ENCODE peak calls at places on chromosomes 1 and 21, in seven cellular contexts. One of them, this sample, is unnamed.
A peak's percentile ranks its signal among the peaks of the same experiment; 100 is the strongest.

GRCh38 chr1:29133861-29134694 is 10.4 kb upstream of the TMEM200B start:
- DNase-seq in HepG2: no peak
- DNase-seq in transverse colon: no peak
- DNase-seq in sigmoid colon: no peak
- DNase-seq in SK-N-SH: peak; percentile 41
- DNase-seq in prostate gland: no peak
- DNase-seq in stomach: no peak
- DNase-seq in this sample: no peak

GRCh38 chr1:106022312-106022902 is 1034.1 kb upstream of the PRMT6 start:
- DNase-seq in HepG2: no peak
- DNase-seq in transverse colon: no peak
- DNase-seq in stomach: no peak
- DNase-seq in sigmoid colon: no peak
- DNase-seq in prostate gland: no peak
- DNase-seq in SK-N-SH: no peak
- DNase-seq in this sample: peak; percentile 22

GRCh38 chr1:192588546-192588945 is 13.0 kb downstream of the RGS1 start:
- DNase-seq in SK-N-SH: no peak
- DNase-seq in sigmoid colon: no peak
- DNase-seq in stomach: no peak
- DNase-seq in HepG2: no peak
- DNase-seq in prostate gland: no peak
- DNase-seq in transverse colon: no peak
- DNase-seq in this sample: no peak

GRCh38 chr1:35143737-35144508 is 49.0 kb downstream of the SFPQ start:
- DNase-seq in prostate gland: no peak
- DNase-seq in transverse colon: no peak
- DNase-seq in stomach: no peak
- DNase-seq in SK-N-SH: no peak
- DNase-seq in HepG2: no peak
- DNase-seq in sigmoid colon: no peak
- DNase-seq in this sample: no peak

GRCh38 chr1:162256287-162256686 is 120.4 kb downstream of the SPATA46 start:
- DNase-seq in HepG2: peak; percentile 61
- DNase-seq in transverse colon: no peak
- DNase-seq in SK-N-SH: no peak
- DNase-seq in sigmoid colon: no peak
- DNase-seq in stomach: no peak
- DNase-seq in prostate gland: no peak
- DNase-seq in this sample: no peak

GRCh38 chr1:155968670-155969069 is 9.7 kb downstream of the ARHGEF2 start:
- DNase-seq in prostate gland: no peak
- DNase-seq in SK-N-SH: peak; percentile 37
- DNase-seq in sigmoid colon: no peak
- DNase-seq in transverse colon: no peak
- DNase-seq in stomach: no peak
- DNase-seq in HepG2: no peak
- DNase-seq in this sample: no peak

GRCh38 chr1:31617917-31618746 is 643 bp downstream of the HCRTR1 start:
- DNase-seq in transverse colon: peak; percentile 38
- DNase-seq in prostate gland: no peak
- DNase-seq in sigmoid colon: no peak
- DNase-seq in stomach: peak; percentile 52
- DNase-seq in HepG2: peak; percentile 19
- DNase-seq in SK-N-SH: peak; percentile 94
- DNase-seq in this sample: no peak

GRCh38 chr1:212967767-212968166 is 17.4 kb downstream of the VASH2 start:
- DNase-seq in HepG2: peak; percentile 45
- DNase-seq in stomach: no peak
- DNase-seq in transverse colon: no peak
- DNase-seq in sigmoid colon: peak; percentile 14
- DNase-seq in SK-N-SH: peak; percentile 57
- DNase-seq in prostate gland: no peak
- DNase-seq in this sample: no peak

DNA sequence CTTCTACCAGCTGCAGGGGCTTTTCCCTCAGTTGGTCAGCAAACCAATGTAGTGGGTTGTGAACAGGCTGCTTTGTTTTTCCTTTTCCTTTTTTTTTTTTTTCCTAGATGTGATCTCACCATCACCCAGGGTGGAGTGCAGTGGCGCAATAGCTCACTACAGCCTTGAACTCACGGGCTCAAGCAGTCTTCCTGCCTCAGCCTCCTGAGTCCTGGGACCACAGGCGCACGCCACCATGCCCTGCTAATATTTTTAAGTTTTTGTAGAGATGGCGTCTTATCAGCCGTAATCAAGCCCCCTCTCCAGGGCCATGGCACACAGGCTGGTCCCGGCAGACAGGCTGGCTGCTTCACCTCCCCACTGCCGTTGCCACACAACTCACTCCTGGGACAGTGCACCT is 3.4 kb upstream of the TRIM11 start:
- DNase-seq in stomach: no peak
- DNase-seq in HepG2: peak; percentile 21
- DNase-seq in sigmoid colon: no peak
- DNase-seq in transverse colon: no peak
- DNase-seq in prostate gland: no peak
- DNase-seq in SK-N-SH: no peak
- DNase-seq in this sample: no peak
- H3K27ac ChIP-seq in stomach: no peak overlapping the region
- H3K27ac ChIP-seq in HepG2: no peak overlapping the region
- H3K27ac ChIP-seq in sigmoid colon: no peak overlapping the region
- H3K27ac ChIP-seq in transverse colon: no peak overlapping the region
- H3K27ac ChIP-seq in prostate gland: no peak overlapping the region
- H3K27ac ChIP-seq in SK-N-SH: no peak overlapping the region
- H3K27ac ChIP-seq in this sample: no peak overlapping the region

GRCh38 chr1:111723871-111724270 is 15.3 kb downstream of the INKA2 start:
- DNase-seq in HepG2: no peak
- DNase-seq in sigmoid colon: no peak
- DNase-seq in prostate gland: no peak
- DNase-seq in stomach: no peak
- DNase-seq in transverse colon: no peak
- DNase-seq in SK-N-SH: no peak
- DNase-seq in this sample: no peak
- TF ChIP-seq POLR2AphosphoS5 in HepG2: no peak
- TF ChIP-seq POLR2AphosphoS5 in sigmoid colon: no peak
- TF ChIP-seq POLR2AphosphoS5 in prostate gland: no peak
- TF ChIP-seq POLR2AphosphoS5 in stomach: no peak
- TF ChIP-seq POLR2AphosphoS5 in transverse colon: no peak
- TF ChIP-seq POLR2AphosphoS5 in SK-N-SH: no peak
- TF ChIP-seq POLR2AphosphoS5 in this sample: no peak

DNA sequence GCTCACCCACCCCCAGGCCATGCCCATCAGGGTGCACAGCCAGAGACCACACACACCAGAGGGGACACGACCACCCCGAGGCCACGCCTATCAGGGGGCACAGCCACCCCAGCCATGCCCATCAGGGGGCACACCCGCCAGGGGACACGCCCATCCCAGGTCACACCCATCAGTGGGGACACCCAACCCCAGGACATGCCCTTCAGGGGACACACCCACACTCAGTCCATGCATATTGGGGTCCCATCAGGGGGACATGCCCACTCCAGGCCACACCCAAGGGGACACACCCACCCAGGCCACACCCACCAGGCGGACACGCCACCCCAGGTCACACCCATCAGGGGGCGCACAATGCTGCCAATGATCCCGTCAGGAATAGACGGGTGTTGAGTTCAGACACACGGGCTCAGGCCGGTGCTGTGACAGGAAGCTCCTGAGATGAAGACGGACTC is 20.7 kb downstream of the MCM3AP start:
- DNase-seq in stomach: no peak
- DNase-seq in SK-N-SH: peak; percentile 47
- DNase-seq in transverse colon: no peak
- DNase-seq in prostate gland: no peak
- DNase-seq in HepG2: no peak
- DNase-seq in sigmoid colon: no peak
- DNase-seq in this sample: no peak
- H3K36me3 ChIP-seq in stomach: peaks cover 100% of the 10 kb centered on the region
- H3K36me3 ChIP-seq in SK-N-SH: peaks cover 45% of the 10 kb centered on the region
- H3K36me3 ChIP-seq in transverse colon: peaks cover 64% of the 10 kb centered on the region
- H3K36me3 ChIP-seq in prostate gland: peaks cover 21% of the 10 kb centered on the region
- H3K36me3 ChIP-seq in HepG2: peaks cover 38% of the 10 kb centered on the region
- H3K36me3 ChIP-seq in sigmoid colon: peaks cover 59% of the 10 kb centered on the region
- H3K36me3 ChIP-seq in this sample: peaks cover 62% of the 10 kb centered on the region

DNA sequence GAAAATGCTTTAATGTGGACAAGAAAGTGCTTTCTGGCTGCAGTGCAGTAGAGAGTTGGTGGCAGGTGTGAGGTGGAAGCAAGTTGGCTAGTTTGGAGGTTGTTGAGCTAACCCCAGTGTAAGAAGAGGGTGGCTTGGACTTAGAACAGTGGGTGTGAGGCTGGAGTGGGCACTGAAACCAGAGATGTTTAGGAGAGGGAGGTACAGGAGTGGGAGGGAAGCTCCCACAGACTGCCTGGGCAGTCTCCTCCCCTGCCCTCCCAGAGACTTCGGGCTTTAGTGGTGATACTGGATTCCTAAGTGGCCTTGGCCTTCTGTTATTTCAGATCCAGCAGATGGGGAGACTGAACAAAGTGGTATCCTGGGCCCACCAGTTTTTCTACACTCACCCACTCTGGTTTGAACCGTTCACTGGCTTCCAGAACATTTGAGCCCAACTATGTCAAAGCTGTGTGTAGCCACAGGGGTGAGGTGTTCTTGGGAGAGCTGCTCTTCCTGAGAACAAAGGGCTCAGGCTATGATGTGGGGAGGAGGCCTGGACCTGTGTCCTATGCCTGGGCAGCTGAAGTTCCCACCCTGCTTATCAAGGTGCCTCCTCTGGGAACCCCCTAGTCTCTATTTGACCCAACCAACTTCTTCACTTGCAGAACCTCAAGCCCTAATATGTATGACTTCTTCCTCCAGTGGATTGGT is 19.9 kb upstream of the CYP4A11 start:
- DNase-seq in stomach: no peak
- DNase-seq in prostate gland: no peak
- DNase-seq in sigmoid colon: no peak
- DNase-seq in SK-N-SH: no peak
- DNase-seq in transverse colon: no peak
- DNase-seq in HepG2: no peak
- DNase-seq in this sample: no peak
- H3K27ac ChIP-seq in stomach: no peak overlapping the region
- H3K27ac ChIP-seq in prostate gland: no peak overlapping the region
- H3K27ac ChIP-seq in sigmoid colon: no peak overlapping the region
- H3K27ac ChIP-seq in SK-N-SH: no peak overlapping the region
- H3K27ac ChIP-seq in transverse colon: no peak overlapping the region
- H3K27ac ChIP-seq in HepG2: no peak overlapping the region
- H3K27ac ChIP-seq in this sample: no peak overlapping the region

DNA sequence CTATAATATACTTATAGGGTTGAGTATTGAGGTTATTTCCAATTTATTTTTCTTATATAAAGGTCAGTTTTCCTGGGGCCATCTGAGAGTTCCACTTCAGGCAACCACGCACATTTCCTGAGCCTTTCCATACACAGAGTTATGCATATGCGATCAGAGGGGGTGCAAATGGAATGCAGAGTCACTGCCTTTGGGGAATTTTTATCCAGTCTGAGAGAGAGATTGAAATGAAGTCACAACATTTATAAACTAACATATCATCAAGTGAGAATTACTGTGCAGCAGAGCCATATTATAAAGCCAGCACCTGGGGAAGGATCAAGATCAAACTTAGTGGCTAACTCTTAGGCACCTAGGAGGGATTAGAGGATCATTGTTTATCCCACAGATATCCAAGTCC is 299.9 kb upstream of the PLXNA2 start:
- DNase-seq in transverse colon: no peak
- DNase-seq in prostate gland: no peak
- DNase-seq in HepG2: no peak
- DNase-seq in stomach: no peak
- DNase-seq in sigmoid colon: no peak
- DNase-seq in SK-N-SH: no peak
- DNase-seq in this sample: no peak
- TF ChIP-seq POLR2AphosphoS5 in transverse colon: no peak
- TF ChIP-seq POLR2AphosphoS5 in prostate gland: no peak
- TF ChIP-seq POLR2AphosphoS5 in HepG2: no peak
- TF ChIP-seq POLR2AphosphoS5 in stomach: no peak
- TF ChIP-seq POLR2AphosphoS5 in sigmoid colon: no peak
- TF ChIP-seq POLR2AphosphoS5 in SK-N-SH: no peak
- TF ChIP-seq POLR2AphosphoS5 in this sample: no peak

GRCh38 chr1:116393792-116394191 is 20.7 kb downstream of the ATP1A1 start:
- DNase-seq in HepG2: no peak
- DNase-seq in stomach: no peak
- DNase-seq in transverse colon: no peak
- DNase-seq in sigmoid colon: no peak
- DNase-seq in SK-N-SH: no peak
- DNase-seq in prostate gland: no peak
- DNase-seq in this sample: no peak

GRCh38 chr1:116396769-116397168 is 23.7 kb downstream of the ATP1A1 start:
- DNase-seq in sigmoid colon: no peak
- DNase-seq in prostate gland: no peak
- DNase-seq in SK-N-SH: no peak
- DNase-seq in stomach: no peak
- DNase-seq in transverse colon: no peak
- DNase-seq in HepG2: no peak
- DNase-seq in this sample: no peak

GRCh38 chr1:116391207-116391606 is 18.2 kb downstream of the ATP1A1 start:
- DNase-seq in stomach: no peak
- DNase-seq in SK-N-SH: no peak
- DNase-seq in HepG2: no peak
- DNase-seq in prostate gland: no peak
- DNase-seq in sigmoid colon: no peak
- DNase-seq in transverse colon: no peak
- DNase-seq in this sample: no peak

GRCh38 chr1:116393015-116393414 is 20.0 kb downstream of the ATP1A1 start:
- DNase-seq in HepG2: no peak
- DNase-seq in sigmoid colon: no peak
- DNase-seq in stomach: no peak
- DNase-seq in transverse colon: no peak
- DNase-seq in prostate gland: no peak
- DNase-seq in SK-N-SH: no peak
- DNase-seq in this sample: no peak

GRCh38 chr1:116394270-116394669 is 21.2 kb downstream of the ATP1A1 start:
- DNase-seq in stomach: no peak
- DNase-seq in HepG2: no peak
- DNase-seq in sigmoid colon: no peak
- DNase-seq in transverse colon: no peak
- DNase-seq in prostate gland: no peak
- DNase-seq in SK-N-SH: no peak
- DNase-seq in this sample: no peak
- H3K36me3 ChIP-seq in stomach: peaks cover 100% of the 10 kb centered on the region
- H3K36me3 ChIP-seq in HepG2: peaks cover 48% of the 10 kb centered on the region
- H3K36me3 ChIP-seq in sigmoid colon: peaks cover 40% of the 10 kb centered on the region
- H3K36me3 ChIP-seq in transverse colon: peaks cover 100% of the 10 kb centered on the region
- H3K36me3 ChIP-seq in prostate gland: peaks cover 32% of the 10 kb centered on the region
- H3K36me3 ChIP-seq in SK-N-SH: peaks cover 90% of the 10 kb centered on the region
- H3K36me3 ChIP-seq in this sample: peaks cover 100% of the 10 kb centered on the region

GRCh38 chr1:184260382-184260781 is 126.4 kb upstream of the C1orf21 start:
- DNase-seq in HepG2: no peak
- DNase-seq in sigmoid colon: no peak
- DNase-seq in SK-N-SH: no peak
- DNase-seq in prostate gland: no peak
- DNase-seq in stomach: no peak
- DNase-seq in transverse colon: no peak
- DNase-seq in this sample: no peak
- H3K27ac ChIP-seq in HepG2: no peak overlapping the region
- H3K27ac ChIP-seq in sigmoid colon: no peak overlapping the region
- H3K27ac ChIP-seq in SK-N-SH: no peak overlapping the region
- H3K27ac ChIP-seq in prostate gland: no peak overlapping the region
- H3K27ac ChIP-seq in stomach: no peak overlapping the region
- H3K27ac ChIP-seq in transverse colon: no peak overlapping the region
- H3K27ac ChIP-seq in this sample: no peak overlapping the region